ENCODE peak calls at places on chromosomes 13 and 19, in ten cellular contexts. R, Y, X, E, I, U, O, K, M and D are unnamed samples.

GRCh38 chr13:94480672-94481145 is 1.2 kb upstream of the DCT start:
- DNase-seq in R (peak; percentile 87), Y (no peak), X (no peak), E (no peak), I (peak; percentile 53), U (peak; percentile 17), O (peak; percentile 47), K (no peak), M (peak; percentile 1), D (peak; percentile 71)

GRCh38 chr13:105159794-105160193 is 1375.7 kb downstream of the EFNB2 start:
- DNase-seq in R (no peak), Y (no peak), X (no peak), E (no peak), I (no peak), U (no peak), O (no peak), K (no peak), M (no peak), D (no peak)

GRCh38 chr13:63107163-63107935 is 1691.7 kb upstream of the PCDH20 start:
- DNase-seq in R (peak; percentile 29), Y (no peak), X (no peak), E (no peak), I (no peak), U (no peak), O (no peak), K (no peak), M (peak; percentile 54), D (no peak)

GRCh38 chr13:20192470-20193141 is at the start of gene GJB2:
- DNase-seq in R (peak; percentile 18), Y (no peak), X (no peak), E (no peak), I (no peak), U (no peak), O (no peak), K (no peak), M (peak; percentile 65), D (no peak)

GRCh38 chr13:98941536-98941935 is 36.3 kb downstream of the DOCK9 start:
- DNase-seq in R (no peak), Y (no peak), X (no peak), E (no peak), I (no peak), U (no peak), O (no peak), K (no peak), M (no peak), D (no peak)

GRCh38 chr13:46119883-46120614 is 15.2 kb upstream of the CPB2 start:
- DNase-seq in R (peak; percentile 64), Y (no peak), X (no peak), E (peak; percentile 53), I (peak; percentile 70), U (peak; percentile 18), O (no peak), K (no peak), M (peak; percentile 60), D (peak; percentile 15)

GRCh38 chr19:41689993-41690800 is 2.1 kb upstream of the CEACAM7 start:
- DNase-seq in R (no peak), Y (no peak), X (no peak), E (no peak), I (no peak), U (no peak), O (no peak), K (no peak), M (no peak), D (no peak)

GRCh38 chr19:38143847-38144246 is 80.2 kb downstream of the DPF1 start:
- DNase-seq in R (no peak), Y (no peak), X (no peak), E (no peak), I (no peak), U (no peak), O (no peak), K (no peak), M (no peak), D (no peak)

GRCh38 chr19:17706750-17707181 is 12.5 kb upstream of the MAP1S start:
- DNase-seq in R (peak; percentile 61), Y (no peak), X (no peak), E (no peak), I (peak; percentile 54), U (no peak), O (peak; percentile 61), K (no peak), M (peak; percentile 32), D (peak; percentile 18)

GRCh38 chr13:73075546-73075945 is 16.7 kb downstream of the KLF5 start:
- DNase-seq in R (no peak), Y (no peak), X (no peak), E (no peak), I (no peak), U (no peak), O (no peak), K (peak; percentile 18), M (no peak), D (no peak)

GRCh38 chr19:53365899-53366493 is 491 bp downstream of the ZNF525 start:
- DNase-seq in R (no peak), Y (peak; percentile 11), X (peak; percentile 19), E (no peak), I (peak; percentile 17), U (peak; percentile 8), O (no peak), K (peak; percentile 27), M (peak; percentile 37), D (peak; percentile 56)

GRCh38 chr13:108102771-108103170 is 112.6 kb downstream of the LIG4 start:
- DNase-seq in R (no peak), Y (no peak), X (no peak), E (no peak), I (no peak), U (no peak), O (no peak), K (no peak), M (no peak), D (no peak)

GRCh38 chr19:48354332-48354992 is 9.3 kb downstream of the TMEM143 start:
- DNase-seq in R (no peak), Y (no peak), X (no peak), E (peak; percentile 69), I (no peak), U (no peak), O (no peak), K (no peak), M (no peak), D (no peak)

GRCh38 chr13:32650705-32651311 is 64.6 kb downstream of the PDS5B start:
- DNase-seq in R (peak; percentile 84), Y (peak; percentile 19), X (peak; percentile 33), E (peak; percentile 49), I (peak; percentile 77), U (peak; percentile 14), O (no peak), K (peak; percentile 59), M (peak; percentile 77), D (peak; percentile 65)

GRCh38 chr19:347946-348861 is 3.6 kb upstream of the MIER2 start:
- DNase-seq in R (no peak), Y (no peak), X (no peak), E (no peak), I (peak; percentile 7), U (no peak), O (no peak), K (no peak), M (no peak), D (no peak)

GRCh38 chr19:49340069-49340864 is 5.1 kb downstream of the CD37 start:
- DNase-seq in R (no peak), Y (no peak), X (no peak), E (peak; percentile 77), I (peak; percentile 22), U (no peak), O (no peak), K (no peak), M (peak; percentile 14), D (peak; percentile 19)

GRCh38 chr19:49113762-49114629 is at the start of gene LIN7B:
- DNase-seq in R (peak; percentile 38), Y (peak; percentile 45), X (peak; percentile 73), E (peak; percentile 53), I (peak; percentile 72), U (no peak), O (peak; percentile 84), K (peak; percentile 87), M (peak; percentile 72), D (peak; percentile 88)

GRCh38 chr19:40702337-40703012 is 12.0 kb upstream of the NUMBL start:
- DNase-seq in R (no peak), Y (no peak), X (no peak), E (no peak), I (peak; percentile 54), U (no peak), O (peak; percentile 63), K (peak; percentile 67), M (peak; percentile 73), D (peak; percentile 35)

GRCh38 chr13:43846496-43846895 is 33.0 kb downstream of the CCDC122 start:
- DNase-seq in R (peak; percentile 61), Y (no peak), X (no peak), E (no peak), I (peak; percentile 90), U (no peak), O (no peak), K (no peak), M (no peak), D (peak; percentile 79)

GRCh38 chr13:54194233-54195024 is 1165.8 kb downstream of the OLFM4 start:
- DNase-seq in R (no peak), Y (no peak), X (no peak), E (no peak), I (no peak), U (no peak), O (no peak), K (no peak), M (no peak), D (no peak)

GRCh38 chr13:20049558-20050473 is 91.3 kb downstream of the ZMYM2 start:
- DNase-seq in R (no peak), Y (no peak), X (no peak), E (no peak), I (no peak), U (no peak), O (no peak), K (no peak), M (no peak), D (no peak)

GRCh38 chr19:9721861-9722260 is 46.7 kb downstream of the ZNF846 start:
- DNase-seq in R (no peak), Y (no peak), X (no peak), E (no peak), I (no peak), U (no peak), O (peak; percentile 59), K (no peak), M (peak; percentile 77), D (no peak)

GRCh38 chr13:44648392-44649117 is 72.4 kb upstream of the TSC22D1 start:
- DNase-seq in R (peak; percentile 56), Y (no peak), X (no peak), E (no peak), I (peak; percentile 39), U (no peak), O (peak; percentile 18), K (no peak), M (peak; percentile 42), D (peak; percentile 48)

GRCh38 chr13:93814658-93815057 is 588.1 kb downstream of the GPC6 start:
- DNase-seq in R (no peak), Y (no peak), X (no peak), E (no peak), I (no peak), U (no peak), O (no peak), K (no peak), M (no peak), D (no peak)

GRCh38 chr19:39413269-39413902 is 917 bp downstream of the PLEKHG2 start:
- DNase-seq in R (peak; percentile 65), Y (no peak), X (peak; percentile 33), E (peak; percentile 56), I (peak; percentile 83), U (no peak), O (peak; percentile 71), K (peak; percentile 70), M (no peak), D (peak; percentile 82)

GRCh38 chr19:23996549-23996948 is 81.9 kb downstream of the ZNF726 start:
- DNase-seq in R (peak; percentile 19), Y (no peak), X (no peak), E (no peak), I (no peak), U (no peak), O (no peak), K (peak; percentile 8), M (no peak), D (peak; percentile 3)

GRCh38 chr13:107271226-107271625 is 703.3 kb upstream of the ARGLU1 start:
- DNase-seq in R (peak; percentile 26), Y (no peak), X (no peak), E (no peak), I (peak; percentile 72), U (no peak), O (no peak), K (no peak), M (no peak), D (peak; percentile 41)

GRCh38 chr13:39779337-39780270 is 124.1 kb downstream of the COG6 start:
- DNase-seq in R (peak; percentile 59), Y (peak; percentile 48), X (no peak), E (no peak), I (peak; percentile 54), U (no peak), O (no peak), K (no peak), M (peak; percentile 14), D (no peak)